ENCODE peak calls at places on chromosomes 7 and 10, in five cellular contexts. R, C, E, W and G are unnamed samples.

GRCh38 chr7:66306243-66306642 is 101.1 kb downstream of the TPST1 start:
- DNase-seq in W (no peak), R (peak), C (no peak), E (no peak), G (no peak)

GRCh38 chr7:103857435-103857834 is 132.0 kb downstream of the RELN start:
- DNase-seq in C (no peak), W (no peak), E (no peak), R (no peak), G (no peak)

GRCh38 chr7:47291461-47292051 is 290.4 kb downstream of the TNS3 start:
- DNase-seq in E (no peak), R (no peak), C (no peak), W (no peak), G (no peak)

GRCh38 chr10:46540412-46541016 is 15.9 kb downstream of the GPRIN2 start:
- DNase-seq in W (no peak), C (no peak), E (peak), R (peak), G (no peak)

GRCh38 chr10:122504551-122504950 is 43.2 kb downstream of the HTRA1 start:
- DNase-seq in C (no peak), W (no peak), R (peak), E (no peak), G (no peak)

GRCh38 chr10:26566525-26567348 is 128.6 kb downstream of the APBB1IP start:
- DNase-seq in E (no peak), R (no peak), C (peak), W (peak), G (no peak)

GRCh38 chr10:96290368-96291133 is 13.7 kb upstream of the DNTT start:
- DNase-seq in R (no peak), E (no peak), C (no peak), W (no peak), G (no peak)

GRCh38 chr10:79146611-79147130 is 77.9 kb downstream of the ZMIZ1 start:
- DNase-seq in W (no peak), R (peak), E (no peak), C (no peak), G (no peak)

GRCh38 chr7:477626-478220 is 41.9 kb downstream of the PDGFA start:
- DNase-seq in R (no peak), W (no peak), C (no peak), E (no peak), G (no peak)

GRCh38 chr7:156610130-156610529 is 30.4 kb upstream of the RNF32 start:
- DNase-seq in R (no peak), C (no peak), W (no peak), E (no peak), G (no peak)

GRCh38 chr10:100683545-100684127 is 61.7 kb upstream of the PAX2 start:
- DNase-seq in W (no peak), C (no peak), E (no peak), R (no peak), G (no peak)

GRCh38 chr10:5692476-5693358 is 8.1 kb downstream of the TASOR2 start:
- DNase-seq in W (peak), C (peak), E (peak), R (peak), G (no peak)

GRCh38 chr10:10792681-10793080 is 225.0 kb upstream of the CELF2 start:
- DNase-seq in C (peak), R (no peak), W (no peak), E (no peak), G (no peak)

GRCh38 chr7:3673524-3673923 is 372.5 kb downstream of the SDK1 start:
- DNase-seq in R (peak), C (peak), E (peak), W (peak), G (no peak)

GRCh38 chr7:50422858-50423257 is 27.3 kb downstream of the FIGNL1 start:
- DNase-seq in R (no peak), C (no peak), E (no peak), W (no peak), G (no peak)

GRCh38 chr10:86644412-86645110 is 9.8 kb upstream of the OPN4 start:
- DNase-seq in R (no peak), E (no peak), W (no peak), C (no peak), G (no peak)

GRCh38 chr7:2000801-2001321 is 231.9 kb downstream of the MAD1L1 start:
- DNase-seq in C (no peak), R (no peak), E (no peak), W (no peak), G (no peak)

GRCh38 chr10:5566606-5567005 is 41.8 kb downstream of the CALML3 start:
- DNase-seq in R (no peak), C (no peak), E (peak), W (no peak), G (no peak)

GRCh38 chr7:30395676-30396075 is 82.9 kb downstream of the NOD1 start:
- DNase-seq in C (no peak), R (no peak), E (no peak), W (no peak), G (no peak)

GRCh38 chr10:34492081-34492480 is 323.0 kb downstream of the PARD3 start:
- DNase-seq in C (no peak), R (no peak), W (no peak), E (no peak), G (no peak)

GRCh38 chr7:44981035-44981706 is 2.4 kb upstream of the MYO1G start:
- DNase-seq in W (no peak), E (no peak), R (no peak), C (no peak), G (no peak)

GRCh38 chr7:116249969-116250553 is 39.7 kb downstream of the TES start:
- DNase-seq in W (no peak), E (no peak), R (no peak), C (peak), G (no peak)

GRCh38 chr7:67947651-67948050 is 951.0 kb downstream of the TYW1 start:
- DNase-seq in W (no peak), C (no peak), R (no peak), E (no peak), G (no peak)

GRCh38 chr10:131817866-131818509 is 82.8 kb upstream of the PPP2R2D start:
- DNase-seq in R (no peak), E (no peak), W (no peak), C (no peak), G (no peak)

GRCh38 chr7:91892099-91892788 is 11.7 kb upstream of the MTERF1 start:
- DNase-seq in E (no peak), R (no peak), W (no peak), C (no peak), G (no peak)

GRCh38 chr10:70715853-70716795 is 43.8 kb downstream of the ADAMTS14 start:
- DNase-seq in C (no peak), E (no peak), R (no peak), W (peak), G (no peak)

GRCh38 chr7:2017914-2018785 is 214.6 kb downstream of the MAD1L1 start:
- DNase-seq in C (no peak), R (no peak), E (no peak), W (no peak), G (peak)

GRCh38 chr10:102657984-102658724 is 13.9 kb downstream of the TRIM8 start:
- DNase-seq in C (no peak), W (no peak), R (peak), E (no peak), G (no peak)

GRCh38 chr10:103872137-103872933 is 17.0 kb upstream of the SH3PXD2A start:
- DNase-seq in R (no peak), E (no peak), C (no peak), W (no peak), G (no peak)

GRCh38 chr10:33100996-33101747 is 143.1 kb upstream of the ITGB1 start:
- DNase-seq in E (no peak), C (no peak), R (no peak), W (no peak), G (no peak)

GRCh38 chr7:24480501-24480900 is 92.8 kb upstream of the PALS2 start:
- DNase-seq in W (no peak), C (no peak), R (no peak), E (no peak), G (no peak)

GRCh38 chr7:106180721-106181120 is 68.6 kb upstream of the SYPL1 start:
- DNase-seq in E (no peak), W (no peak), R (no peak), C (no peak), G (no peak)

GRCh38 chr7:194257-194995 is 2.1 kb downstream of the FAM20C start:
- DNase-seq in E (no peak), C (peak), W (no peak), R (peak), G (no peak)

GRCh38 chr7:602341-603141 is 82.9 kb upstream of the PDGFA start:
- DNase-seq in W (no peak), R (no peak), E (no peak), C (no peak), G (no peak)

GRCh38 chr7:98638853-98639252 is 21.8 kb downstream of the NPTX2 start:
- DNase-seq in C (no peak), E (no peak), R (no peak), W (no peak), G (no peak)

DNA sequence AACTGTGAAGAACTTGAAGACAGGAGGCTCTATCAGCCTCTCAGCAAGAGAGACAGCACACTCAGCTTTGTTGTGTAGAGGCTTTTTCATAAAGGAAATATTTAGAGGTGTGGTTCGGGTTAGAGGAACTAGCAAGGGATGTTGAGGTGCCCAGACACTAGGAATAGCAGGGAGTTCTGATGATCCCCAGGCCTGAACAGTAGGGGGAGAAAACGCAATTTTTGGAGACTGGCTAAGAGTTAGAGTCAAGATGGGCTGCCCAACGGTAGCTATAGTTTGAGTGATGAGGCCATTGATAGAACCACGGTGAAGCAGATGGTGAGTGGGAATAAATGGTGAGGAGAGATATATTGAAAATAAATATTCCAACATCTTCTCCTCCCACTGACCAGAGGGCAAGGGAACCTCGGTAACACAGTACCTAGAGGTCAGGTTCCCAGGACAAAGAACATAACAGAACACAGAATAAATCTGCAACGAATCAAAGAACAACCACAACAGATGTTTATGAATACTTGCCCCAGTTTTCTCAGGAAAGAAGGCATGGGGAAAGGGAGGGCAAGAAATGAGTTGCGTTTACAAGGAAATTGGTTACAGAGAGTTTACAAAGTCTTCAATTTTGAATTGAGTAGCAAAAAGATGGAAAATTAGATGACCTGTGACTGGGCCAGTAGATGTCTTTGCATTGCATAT is 24.2 kb upstream of the BPGM start:
- DNase-seq in R (no peak), E (no peak), W (no peak), C (no peak), G (no peak)
- TF ChIP-seq CTCF in R (no peak), E (no peak), W (no peak), C (no peak), G (no peak)

DNA sequence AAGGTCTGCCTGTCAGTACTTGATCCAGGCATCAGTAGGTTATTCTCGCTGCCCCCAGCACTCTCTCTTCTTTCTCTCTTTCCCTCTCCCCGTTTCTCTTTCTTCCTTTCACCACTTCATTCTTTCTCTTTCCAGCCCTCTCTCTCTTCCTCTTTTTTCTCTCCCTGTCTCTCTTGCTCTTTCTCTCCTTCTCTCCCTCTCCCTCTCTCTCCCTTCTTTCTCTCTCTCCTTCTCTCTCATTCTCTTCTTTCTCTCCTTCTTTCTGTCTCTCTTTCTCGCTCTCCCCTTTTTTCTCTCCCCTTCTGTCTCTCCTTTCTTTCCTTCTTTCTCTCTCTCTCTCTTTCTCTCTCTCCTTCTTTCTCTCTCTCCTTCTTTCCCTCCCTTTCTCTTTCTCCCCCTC is 7.5 kb upstream of the DRGX start:
- DNase-seq in R (no peak), W (no peak), C (no peak), E (no peak), G (no peak)
- TF ChIP-seq CTCF in R (no peak), W (no peak), C (no peak), E (no peak), G (no peak)

GRCh38 chr7:6008668-6009611 is at the start of the genes AIMP2 and PMS2:
- DNase-seq in W (peak), E (peak), C (peak), R (peak), G (peak)
- TF ChIP-seq CTCF in W (peak), E (peak), C (no peak), R (no peak), G (no peak)

GRCh38 chr7:38561166-38561565 is 70.0 kb downstream of the AMPH start:
- DNase-seq in E (no peak), W (no peak), R (no peak), C (no peak), G (no peak)
- TF ChIP-seq CTCF in E (no peak), W (no peak), R (no peak), C (peak), G (no peak)